ENCODE peak calls at places on chromosomes 12 and 14, in four cellular contexts. L, R, X and O are unnamed samples.

GRCh38 chr12:111066744-111067437 is 146.5 kb upstream of the MYL2 start:
- DNase-seq in L (no peak), R (peak), X (no peak), O (no peak)

GRCh38 chr12:12922191-12922616 is 29.8 kb downstream of the GPRC5D start:
- DNase-seq in L (no peak), R (peak), X (no peak), O (no peak)

GRCh38 chr14:51019089-51019488 is 74.8 kb upstream of the PYGL start:
- DNase-seq in L (no peak), R (no peak), X (no peak), O (no peak)

GRCh38 chr12:25264862-25265261 is 14.1 kb upstream of the KRAS start:
- DNase-seq in L (no peak), R (no peak), X (no peak), O (no peak)

GRCh38 chr14:92930737-92931602 is 8.0 kb downstream of the CHGA start:
- DNase-seq in L (no peak), R (peak), X (no peak), O (no peak)

GRCh38 chr12:123601602-123602489 is at the start of gene DDX55:
- DNase-seq in L (peak), R (peak), X (peak), O (peak)

GRCh38 chr12:92034858-92035401 is 110.7 kb downstream of the BTG1 start:
- DNase-seq in L (peak), R (no peak), X (no peak), O (peak)

GRCh38 chr12:27332407-27333310 is at the start of gene BMAL2:
- DNase-seq in L (peak), R (peak), X (peak), O (peak)

GRCh38 chr12:120979220-120979861 is 998 bp downstream of the HNF1A start:
- DNase-seq in L (no peak), R (no peak), X (no peak), O (no peak)

GRCh38 chr12:26226119-26226518 is 30.7 kb downstream of the SSPN start:
- DNase-seq in L (no peak), R (no peak), X (no peak), O (no peak)

GRCh38 chr14:22830329-22831010 is 783 bp downstream of the MRPL52 start:
- DNase-seq in L (no peak), R (peak), X (no peak), O (no peak)

GRCh38 chr14:75018684-75019083 is 16.0 kb downstream of the EIF2B2 start:
- DNase-seq in L (no peak), R (no peak), X (no peak), O (no peak)

GRCh38 chr14:69313176-69313575 is 53.2 kb downstream of the GALNT16 start:
- DNase-seq in L (no peak), R (no peak), X (no peak), O (no peak)

GRCh38 chr12:30753233-30753632 is 1.5 kb downstream of the CAPRIN2 start:
- DNase-seq in L (peak), R (peak), X (no peak), O (peak)

GRCh38 chr12:23628836-23629235 is 320.6 kb downstream of the SOX5 start:
- DNase-seq in L (no peak), R (no peak), X (no peak), O (no peak)

GRCh38 chr14:73058923-73059311 is 583 bp downstream of the RBM25 start:
- DNase-seq in L (no peak), R (peak), X (no peak), O (peak)

GRCh38 chr12:123950476-123951169 is 22.0 kb downstream of the CCDC92 start:
- DNase-seq in L (no peak), R (peak), X (no peak), O (no peak)

DNA sequence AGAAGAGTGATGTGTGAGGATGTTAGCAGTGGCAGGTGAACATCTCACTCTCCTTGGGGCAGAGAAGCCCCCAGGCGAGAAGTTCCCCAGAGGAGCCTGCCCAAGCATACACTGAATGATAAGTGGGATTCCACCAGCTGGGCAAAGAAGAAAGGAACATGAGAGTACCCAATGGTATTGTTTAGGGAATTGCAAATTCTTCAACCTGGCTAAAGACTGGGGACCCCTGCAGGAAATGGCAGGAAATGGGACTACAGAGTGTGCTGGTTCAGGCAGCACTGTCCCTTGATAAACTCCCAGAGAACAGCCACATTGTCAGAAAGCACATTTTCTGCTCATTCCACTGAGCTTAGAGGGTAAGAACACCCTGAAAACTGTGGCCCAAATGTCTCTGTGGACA is 121.3 kb downstream of the RPS29 start:
- DNase-seq in L (no peak), R (no peak), X (no peak), O (no peak)
- TF ChIP-seq CTCF in L (peak), R (no peak), X (peak), O (no peak)

DNA sequence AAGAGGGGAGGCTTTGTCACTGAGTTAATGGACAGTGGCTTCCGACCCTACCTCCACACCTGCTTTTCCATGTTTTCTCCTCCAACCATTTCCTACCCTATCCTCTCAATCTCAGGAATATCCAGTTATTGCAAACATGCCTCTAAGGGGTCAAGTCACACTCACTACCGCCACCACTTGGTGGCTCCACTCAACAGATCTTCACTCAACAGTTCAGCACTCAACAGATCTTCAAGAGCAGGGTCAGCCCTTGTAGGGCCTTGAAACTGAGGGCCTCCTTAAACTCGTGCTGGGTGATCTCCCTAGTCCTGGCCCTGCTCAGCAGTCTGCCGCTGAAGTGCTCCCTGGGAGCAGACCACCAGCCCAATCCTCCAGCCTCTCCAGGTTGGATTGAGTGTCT is 14.2 kb downstream of the ZNF641 start:
- DNase-seq in L (peak), R (peak), X (no peak), O (no peak)
- TF ChIP-seq CTCF in L (no peak), R (peak), X (no peak), O (no peak)

GRCh38 chr12:50103767-50104321 is at the start of gene GPD1:
- DNase-seq in L (peak), R (peak), X (peak), O (no peak)
- TF ChIP-seq CTCF in L (no peak), R (no peak), X (peak), O (no peak)

GRCh38 chr12:67431436-67432049 is 162.4 kb downstream of the CAND1 start:
- DNase-seq in L (no peak), R (no peak), X (no peak), O (no peak)
- TF ChIP-seq CTCF in L (no peak), R (no peak), X (no peak), O (no peak)

GRCh38 chr12:54588892-54589291 is 433 bp upstream of the PPP1R1A start:
- DNase-seq in L (no peak), R (no peak), X (no peak), O (no peak)

GRCh38 chr12:54592316-54592715 is 3.9 kb upstream of the PPP1R1A start:
- DNase-seq in L (no peak), R (no peak), X (no peak), O (no peak)

GRCh38 chr12:54589964-54590363 is 1.5 kb upstream of the PPP1R1A start:
- DNase-seq in L (no peak), R (no peak), X (no peak), O (no peak)

GRCh38 chr12:54593135-54593534 is 4.7 kb upstream of the PPP1R1A start:
- DNase-seq in L (no peak), R (no peak), X (no peak), O (no peak)

DNA sequence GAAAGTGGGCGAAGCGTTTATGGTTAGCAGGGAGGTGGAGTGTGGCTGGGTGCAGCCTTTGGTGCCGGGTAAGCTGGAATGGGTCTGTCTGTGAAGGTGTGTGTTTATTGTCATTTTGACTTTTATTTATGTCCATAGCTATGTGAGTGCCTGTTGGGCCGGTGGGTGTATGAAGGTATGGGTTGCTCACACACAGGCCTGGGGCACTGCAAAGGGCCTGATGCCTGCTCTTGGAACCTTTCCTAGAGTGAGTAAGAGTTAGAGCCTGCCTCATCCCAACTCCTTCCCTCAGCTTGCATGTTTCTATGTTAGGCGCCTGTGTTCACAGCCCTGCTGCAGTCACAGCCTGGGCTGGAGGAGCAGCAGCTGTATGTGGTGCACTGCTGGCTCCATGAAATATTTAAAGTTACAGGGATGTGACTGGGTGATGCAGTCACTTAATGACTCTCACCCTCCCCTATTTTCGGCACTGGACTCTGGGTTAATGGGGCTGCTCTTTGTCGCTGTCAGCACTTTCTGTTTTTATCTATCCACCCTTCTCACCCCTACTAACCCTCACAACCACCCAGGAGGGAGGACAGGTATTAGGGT is 2.6 kb upstream of the PPP1R1A start:
- DNase-seq in L (no peak), R (no peak), X (no peak), O (no peak)
- TF ChIP-seq CTCF in L (no peak), R (no peak), X (no peak), O (no peak)

GRCh38 chr14:33098016-33098415 is 159.3 kb downstream of the NPAS3 start:
- DNase-seq in L (no peak), R (no peak), X (no peak), O (no peak)

GRCh38 chr14:33103489-33103888 is 164.8 kb downstream of the NPAS3 start:
- DNase-seq in L (no peak), R (no peak), X (no peak), O (no peak)

GRCh38 chr14:33103966-33104365 is 165.3 kb downstream of the NPAS3 start:
- DNase-seq in L (no peak), R (no peak), X (no peak), O (no peak)
- TF ChIP-seq CTCF in L (no peak), R (no peak), X (no peak), O (no peak)